ENCODE peak calls at places on chromosome X, in ten cellular contexts. M is Kasumi-1; E is LoVo; P is H9; B is stimulated activated CD8-positive, alpha-beta memory T cell treated with anti-CD3 and anti-CD28 coated beads, Interleukin-15, amount 100 ng/mL, for 24 hours; Q is GF-D8; N is effector memory CD4-positive, alpha-beta T cell; D is HEK293T; I is stimulated activated naive CD4-positive, alpha-beta T cell; G is HS-5. Z is an unnamed sample.

GRCh38 chrX:102599950-102600579 is 750 bp downstream of the ARMCX5 start:
- DNase-seq in M (no peak), E (no peak), P (no peak), B (no peak), Q (no peak), N (no peak), D (no peak), I (no peak), G (no peak), Z (no peak)

GRCh38 chrX:119410027-119410819 is 11.1 kb downstream of the SLC25A43 start:
- DNase-seq in M (no peak), E (peak), P (no peak), B (no peak), Q (no peak), N (no peak), D (no peak), I (no peak), G (peak), Z (no peak)

GRCh38 chrX:150028692-150029091 is 90.4 kb upstream of the EOLA2 start:
- DNase-seq in M (no peak), E (no peak), P (no peak), B (no peak), Q (no peak), N (no peak), D (no peak), I (no peak), G (no peak), Z (no peak)

GRCh38 chrX:130680164-130681035 is 222.6 kb downstream of the ENOX2 start:
- DNase-seq in M (no peak), E (no peak), P (no peak), B (no peak), Q (no peak), N (no peak), D (no peak), I (no peak), G (no peak), Z (no peak)

GRCh38 chrX:46903458-46904242 is 8.6 kb upstream of the JADE3 start:
- DNase-seq in M (peak), E (peak), P (peak), B (no peak), Q (no peak), N (peak), D (peak), I (peak), G (peak), Z (no peak)

GRCh38 chrX:153245288-153245731 is 66.2 kb downstream of the MAGEA1 start:
- DNase-seq in M (no peak), E (no peak), P (peak), B (no peak), Q (no peak), N (no peak), D (peak), I (no peak), G (no peak), Z (no peak)

GRCh38 chrX:8663325-8663724 is 68.6 kb downstream of the ANOS1 start:
- DNase-seq in M (no peak), E (no peak), P (no peak), B (no peak), Q (no peak), N (no peak), D (no peak), I (no peak), G (no peak), Z (no peak)

GRCh38 chrX:140744085-140744484 is 34.5 kb downstream of the LINC00632 start:
- DNase-seq in M (peak), E (no peak), P (no peak), B (no peak), Q (no peak), N (no peak), D (no peak), I (no peak), G (no peak), Z (no peak)

GRCh38 chrX:53440631-53441517 is 6.7 kb upstream of the HSD17B10 start:
- DNase-seq in M (peak), E (peak), P (peak), B (no peak), Q (peak), N (no peak), D (no peak), I (no peak), G (peak), Z (no peak)

GRCh38 chrX:132294776-132295495 is 75.7 kb upstream of the RAP2C start:
- DNase-seq in M (no peak), E (no peak), P (no peak), B (no peak), Q (no peak), N (no peak), D (no peak), I (no peak), G (no peak), Z (no peak)

GRCh38 chrX:130139474-130140201 is 26.0 kb downstream of the AIFM1 start:
- DNase-seq in M (peak), E (no peak), P (no peak), B (no peak), Q (no peak), N (no peak), D (no peak), I (no peak), G (no peak), Z (no peak)